ENCODE peak calls at places on chromosomes 12 and 14, in nine cellular contexts. L, Q, E, B, O, M, N, U and A are unnamed samples.

GRCh38 chr14:94164685-94165431 is 9.3 kb upstream of the PPP4R4 start:
- DNase-seq in O (no peak), L (no peak), N (no peak), Q (no peak), E (peak; percentile 29), U (no peak), M (no peak), B (no peak), A (no peak)

GRCh38 chr12:76927170-76927784 is 48.5 kb upstream of the CSRP2 start:
- DNase-seq in O (no peak), M (no peak), B (no peak), N (peak; percentile 43), Q (no peak), L (peak; percentile 58), U (no peak), E (peak; percentile 26), A (peak; percentile 47)

GRCh38 chr12:92041742-92042141 is 103.9 kb downstream of the BTG1 start:
- DNase-seq in L (no peak), O (no peak), M (no peak), E (no peak), N (no peak), U (no peak), B (no peak), Q (no peak), A (peak; percentile 45)

GRCh38 chr12:49777800-49778748 is 36.7 kb downstream of the TMBIM6 start:
- DNase-seq in O (no peak), U (peak; percentile 71), M (no peak), Q (peak; percentile 5), N (peak; percentile 84), L (peak; percentile 19), B (no peak), E (peak; percentile 68), A (peak; percentile 76)

GRCh38 chr12:95918194-95918993 is 24.0 kb downstream of the CCDC38 start:
- DNase-seq in N (peak; percentile 59), U (no peak), L (peak; percentile 53), M (no peak), O (no peak), B (peak; percentile 32), Q (no peak), E (peak; percentile 33), A (peak; percentile 63)

GRCh38 chr14:102293784-102294183 is 11.2 kb downstream of the MOK start:
- DNase-seq in N (peak; percentile 64), O (no peak), Q (no peak), U (no peak), L (peak; percentile 23), B (no peak), E (no peak), M (no peak), A (no peak)

GRCh38 chr12:114163766-114164165 is 197.6 kb upstream of the RBM19 start:
- DNase-seq in U (no peak), B (no peak), M (peak; percentile 54), L (peak; percentile 68), Q (no peak), E (no peak), N (no peak), O (no peak), A (no peak)

GRCh38 chr12:126482238-126482889 is 1417.1 kb downstream of the AACS start:
- DNase-seq in M (no peak), B (no peak), O (no peak), U (no peak), L (no peak), Q (no peak), N (no peak), E (no peak), A (no peak)

GRCh38 chr12:5083955-5084849 is 40.5 kb downstream of the KCNA5 start:
- DNase-seq in N (peak; percentile 47), M (no peak), L (peak; percentile 75), E (no peak), O (no peak), Q (no peak), B (no peak), U (no peak), A (peak; percentile 42)

GRCh38 chr12:16112626-16113560 is 164.6 kb downstream of the SLC15A5 start:
- DNase-seq in N (no peak), L (no peak), O (no peak), U (no peak), B (peak; percentile 71), M (no peak), Q (no peak), E (no peak), A (no peak)